ENCODE peak calls at places on chromosomes 3 and 15, in seven cellular contexts. R, I, Z, D, Y, W and C are unnamed samples.
A peak's percentile ranks its signal among the peaks of the same experiment; 100 is the strongest.

GRCh38 chr3:142929109-142929508 is 34.4 kb downstream of the PAQR9 start:
- DNase-seq in R (peak; percentile 64), I (no peak), Z (peak; percentile 9), D (peak; percentile 4), Y (peak; percentile 21), W (peak; percentile 62), C (peak; percentile 47)

GRCh38 chr15:70147778-70148177 is 50.1 kb upstream of the TLE3 start:
- DNase-seq in R (no peak), I (no peak), Z (no peak), D (no peak), Y (no peak), W (no peak), C (no peak)

GRCh38 chr3:37703633-37704032 is 158.0 kb upstream of the CTDSPL start:
- DNase-seq in R (peak; percentile 11), I (no peak), Z (no peak), D (no peak), Y (no peak), W (no peak), C (no peak)

GRCh38 chr15:42373936-42374335 is 14.6 kb downstream of the CAPN3 start:
- DNase-seq in R (no peak), I (no peak), Z (no peak), D (no peak), Y (no peak), W (no peak), C (no peak)

GRCh38 chr15:58933311-58934113 is at the start of gene SLTM:
- DNase-seq in R (peak; percentile 98), I (peak; percentile 95), Z (peak; percentile 94), D (peak; percentile 91), Y (peak; percentile 95), W (peak; percentile 82), C (peak; percentile 92)

GRCh38 chr3:29202368-29202767 is 78.5 kb upstream of the RBMS3 start:
- DNase-seq in R (peak; percentile 44), I (no peak), Z (no peak), D (no peak), Y (no peak), W (no peak), C (no peak)

GRCh38 chr15:50166216-50166615 is 15.8 kb upstream of the SLC27A2 start:
- DNase-seq in R (peak; percentile 85), I (no peak), Z (no peak), D (no peak), Y (no peak), W (no peak), C (no peak)

GRCh38 chr3:169659096-169659521 is 4.4 kb downstream of the MECOM start:
- DNase-seq in R (no peak), I (no peak), Z (no peak), D (no peak), Y (peak; percentile 50), W (no peak), C (no peak)

GRCh38 chr15:73964736-73965093 is 27.4 kb downstream of the STOML1 start:
- DNase-seq in R (peak; percentile 77), I (peak; percentile 80), Z (peak; percentile 91), D (peak; percentile 82), Y (peak; percentile 87), W (peak; percentile 72), C (peak; percentile 87)

GRCh38 chr3:150227839-150228238 is 180.3 kb upstream of the TSC22D2 start:
- DNase-seq in R (peak; percentile 71), I (no peak), Z (peak; percentile 23), D (peak; percentile 4), Y (peak; percentile 11), W (peak; percentile 32), C (peak; percentile 59)

GRCh38 chr3:180181387-180181786 is 144.7 kb upstream of the PEX5L start:
- DNase-seq in R (peak; percentile 5), I (no peak), Z (no peak), D (no peak), Y (no peak), W (no peak), C (no peak)

GRCh38 chr3:188516515-188516914 is 362.6 kb downstream of the LPP start:
- DNase-seq in R (no peak), I (no peak), Z (no peak), D (no peak), Y (no peak), W (no peak), C (no peak)

GRCh38 chr3:52820741-52821140 is 9.7 kb downstream of the ITIH4 start:
- DNase-seq in R (peak; percentile 50), I (peak; percentile 12), Z (no peak), D (no peak), Y (no peak), W (peak; percentile 12), C (peak; percentile 20)

GRCh38 chr3:169758353-169758994 is 6.4 kb downstream of the TERC start:
- DNase-seq in R (no peak), I (no peak), Z (no peak), D (no peak), Y (no peak), W (no peak), C (no peak)

GRCh38 chr3:58306662-58307286 is 454 bp downstream of the HTD2 start:
- DNase-seq in R (peak; percentile 74), I (peak; percentile 20), Z (peak; percentile 17), D (peak; percentile 6), Y (peak; percentile 39), W (no peak), C (peak; percentile 30)

GRCh38 chr3:94137377-94137776 is 74.5 kb downstream of the NSUN3 start:
- DNase-seq in R (peak; percentile 11), I (no peak), Z (no peak), D (no peak), Y (no peak), W (no peak), C (no peak)

GRCh38 chr3:9105421-9105820 is 142.1 kb upstream of the RAD18 start:
- DNase-seq in R (no peak), I (no peak), Z (no peak), D (no peak), Y (no peak), W (no peak), C (no peak)

GRCh38 chr15:77497108-77497737 is 76.5 kb downstream of the HMG20A start:
- DNase-seq in R (peak; percentile 77), I (no peak), Z (no peak), D (no peak), Y (peak; percentile 85), W (no peak), C (no peak)

GRCh38 chr15:59013246-59013645 is 25.8 kb downstream of the RNF111 start:
- DNase-seq in R (no peak), I (no peak), Z (no peak), D (no peak), Y (no peak), W (no peak), C (no peak)

GRCh38 chr3:70726966-70727365 is 414.5 kb upstream of the MDFIC2 start:
- DNase-seq in R (peak; percentile 68), I (no peak), Z (no peak), D (no peak), Y (no peak), W (no peak), C (no peak)

GRCh38 chr3:172708905-172709775 is 1.7 kb downstream of the NCEH1 start:
- DNase-seq in R (peak; percentile 37), I (no peak), Z (no peak), D (no peak), Y (no peak), W (no peak), C (no peak)

GRCh38 chr3:111751961-111752360 is 107.1 kb upstream of the PHLDB2 start:
- DNase-seq in R (peak; percentile 53), I (no peak), Z (no peak), D (no peak), Y (no peak), W (no peak), C (no peak)

GRCh38 chr15:31270767-31271166 is 55.9 kb upstream of the KLF13 start:
- DNase-seq in R (no peak), I (no peak), Z (no peak), D (no peak), Y (no peak), W (no peak), C (peak; percentile 16)

GRCh38 chr15:79008666-79009065 is 63.8 kb upstream of the CTSH start:
- DNase-seq in R (no peak), I (no peak), Z (no peak), D (no peak), Y (no peak), W (no peak), C (no peak)
- H3K27ac ChIP-seq in R (no peak overlapping the region), I (no peak overlapping the region), Z (no peak overlapping the region), D (no peak overlapping the region), Y (no peak overlapping the region), W (no peak overlapping the region), C (no peak overlapping the region)

GRCh38 chr3:179083977-179084376 is 12.4 kb upstream of the ZMAT3 start:
- DNase-seq in R (no peak), I (no peak), Z (no peak), D (no peak), Y (no peak), W (no peak), C (no peak)
- H3K27ac ChIP-seq in R (no peak overlapping the region), I (no peak overlapping the region), Z (no peak overlapping the region), D (no peak overlapping the region), Y (no peak overlapping the region), W (no peak overlapping the region), C (no peak overlapping the region)

DNA sequence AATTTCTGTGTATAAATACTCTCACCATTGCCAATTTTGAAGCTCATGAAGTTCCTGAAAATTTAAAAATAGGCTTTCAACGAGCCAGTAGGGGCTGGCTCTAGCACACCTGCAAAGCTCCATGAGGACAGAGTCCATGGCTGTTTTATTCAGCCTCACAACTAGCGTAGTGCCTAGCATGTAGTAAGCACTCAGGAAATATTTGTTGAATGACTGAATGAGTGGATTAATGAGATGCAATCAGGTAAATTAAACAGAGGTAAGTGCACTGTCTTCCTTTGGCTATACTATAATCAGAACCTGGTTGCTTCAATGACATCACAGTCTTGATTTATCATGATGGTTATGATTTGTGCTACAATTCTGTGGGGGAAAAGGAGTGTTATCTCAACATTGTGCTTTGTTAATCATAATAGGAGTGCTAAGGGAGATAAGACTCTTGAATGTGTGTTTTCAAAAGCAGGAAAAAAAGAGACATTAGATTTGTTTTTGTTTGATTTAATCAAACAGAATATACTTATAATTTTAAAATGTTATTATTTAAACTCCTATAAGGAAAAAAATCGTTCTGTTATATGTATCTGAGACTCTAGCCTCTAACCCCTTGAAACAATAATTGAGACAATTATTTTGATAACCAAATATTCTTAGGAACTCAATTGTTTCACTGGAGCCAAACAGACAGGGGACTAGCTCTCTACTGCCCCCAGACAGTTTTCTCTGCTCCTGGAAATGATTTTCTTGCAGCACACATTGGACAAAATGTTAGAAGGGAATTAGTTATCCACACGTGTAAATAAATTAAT is 171.7 kb upstream of the ATP11B start:
- DNase-seq in R (peak; percentile 1), I (no peak), Z (no peak), D (no peak), Y (no peak), W (no peak), C (no peak)
- H3K27ac ChIP-seq in R (no peak overlapping the region), I (no peak overlapping the region), Z (no peak overlapping the region), D (no peak overlapping the region), Y (no peak overlapping the region), W (no peak overlapping the region), C (no peak overlapping the region)

GRCh38 chr3:127420355-127420655 is 132.5 kb upstream of the PRR20G start:
- DNase-seq in R (no peak), I (no peak), Z (no peak), D (no peak), Y (no peak), W (no peak), C (no peak)

GRCh38 chr3:127418560-127419099 is 130.8 kb upstream of the PRR20G start:
- DNase-seq in R (no peak), I (no peak), Z (no peak), D (no peak), Y (no peak), W (no peak), C (no peak)

GRCh38 chr3:127419641-127420354 is 132.0 kb upstream of the PRR20G start:
- DNase-seq in R (no peak), I (no peak), Z (no peak), D (no peak), Y (no peak), W (no peak), C (no peak)

GRCh38 chr3:127417709-127418559 is 130.1 kb upstream of the PRR20G start:
- DNase-seq in R (peak; percentile 51), I (no peak), Z (no peak), D (no peak), Y (no peak), W (no peak), C (no peak)

GRCh38 chr3:127419140-127419539 is 131.3 kb upstream of the PRR20G start:
- DNase-seq in R (no peak), I (no peak), Z (no peak), D (no peak), Y (no peak), W (no peak), C (no peak)
- H3K27ac ChIP-seq in R (no peak overlapping the region), I (no peak overlapping the region), Z (no peak overlapping the region), D (no peak overlapping the region), Y (no peak overlapping the region), W (no peak overlapping the region), C (no peak overlapping the region)